ENCODE peak calls at places on chromosomes 4 and X, in seven cellular contexts. L is A549; D is CD8-positive, alpha-beta T cell; B is fibroblast of lung; O is right atrium auricular region; Y is K562; R is kidney. Z is an unnamed sample.

GRCh38 chrX:83845397-83845796 is 15.5 kb upstream of the CYLC1 start:
- DNase-seq in R (no peak), D (no peak), B (peak; percentile 9), Y (peak; percentile 9), O (no peak), L (peak; percentile 33), Z (peak; percentile 78)

GRCh38 chrX:10722804-10723364 is 102.5 kb upstream of the MID1 start:
- DNase-seq in L (peak; percentile 47), B (peak; percentile 79), O (peak; percentile 71), R (no peak), D (no peak), Y (peak; percentile 49), Z (peak; percentile 80)

GRCh38 chr4:20622701-20623100 is 77.6 kb upstream of the PACRGL start:
- DNase-seq in B (no peak), R (no peak), L (no peak), D (no peak), Y (no peak), O (no peak), Z (no peak)

GRCh38 chr4:158371158-158371557 is 150.5 kb upstream of the RXFP1 start:
- DNase-seq in R (no peak), D (no peak), Y (no peak), B (peak; percentile 82), L (peak; percentile 1), O (no peak), Z (peak; percentile 72)

GRCh38 chrX:136577562-136577961 is 45.5 kb downstream of the VGLL1 start:
- DNase-seq in R (no peak), Y (peak; percentile 37), L (peak; percentile 44), B (peak; percentile 55), O (peak; percentile 61), D (peak; percentile 30), Z (peak; percentile 80)

GRCh38 chr4:144782345-144782744 is 136.4 kb downstream of the HHIP start:
- DNase-seq in R (no peak), L (no peak), B (no peak), Y (no peak), O (no peak), D (no peak), Z (peak; percentile 30)

GRCh38 chr4:124334119-124334518 is 378.4 kb downstream of the ANKRD50 start:
- DNase-seq in R (no peak), L (peak; percentile 65), B (peak; percentile 94), O (no peak), D (no peak), Y (peak; percentile 11), Z (peak; percentile 87)

GRCh38 chr4:42281324-42282020 is 115.8 kb upstream of the SHISA3 start:
- DNase-seq in L (no peak), R (no peak), O (no peak), Y (no peak), B (no peak), D (no peak), Z (no peak)

GRCh38 chr4:175951794-175952193 is 113.8 kb upstream of the WDR17 start:
- DNase-seq in L (peak; percentile 37), O (no peak), R (no peak), Y (no peak), B (no peak), D (no peak), Z (no peak)

GRCh38 chrX:98299785-98300184 is 1416.1 kb downstream of the RPA4 start:
- DNase-seq in B (peak; percentile 13), O (no peak), L (peak; percentile 1), R (no peak), D (no peak), Y (no peak), Z (no peak)

GRCh38 chrX:23634181-23634580 is 33.1 kb upstream of the PRDX4 start:
- DNase-seq in D (no peak), L (peak; percentile 8), O (no peak), R (no peak), B (peak; percentile 19), Y (peak; percentile 12), Z (peak; percentile 73)

GRCh38 chrX:18946157-18946556 is 37.8 kb downstream of the PHKA2 start:
- DNase-seq in B (no peak), O (no peak), R (no peak), D (no peak), L (no peak), Y (no peak), Z (no peak)

GRCh38 chrX:47643926-47644325 is 6.4 kb downstream of the ELK1 start:
- DNase-seq in D (no peak), Y (no peak), B (peak; percentile 63), R (no peak), L (peak; percentile 26), O (no peak), Z (no peak)

GRCh38 chrX:109783712-109784109 is 50.7 kb upstream of the ACSL4 start:
- DNase-seq in R (peak; percentile 75), Y (no peak), B (no peak), O (no peak), L (no peak), D (no peak), Z (no peak)

GRCh38 chr4:78691333-78691732 is 84.8 kb upstream of the BMP2K start:
- DNase-seq in R (no peak), L (no peak), O (no peak), Y (peak; percentile 45), D (no peak), B (no peak), Z (peak; percentile 58)

GRCh38 chr4:89166971-89167475 is 55.7 kb downstream of the TIGD2 start:
- DNase-seq in R (no peak), O (no peak), L (no peak), Y (no peak), D (no peak), B (no peak), Z (no peak)

GRCh38 chr4:123870283-123870876 is 473.8 kb downstream of the SPRY1 start:
- DNase-seq in L (no peak), R (no peak), Y (no peak), B (no peak), O (no peak), D (no peak), Z (no peak)

GRCh38 chrX:121642415-121642814 is 595.0 kb downstream of the GLUD2 start:
- DNase-seq in L (no peak), R (no peak), Y (no peak), B (no peak), D (no peak), O (no peak), Z (no peak)

GRCh38 chrX:93319604-93320003 is 353.8 kb downstream of the NAP1L3 start:
- DNase-seq in Y (no peak), O (no peak), R (no peak), B (no peak), D (no peak), L (no peak), Z (no peak)

GRCh38 chrX:23503835-23504539 is 163.3 kb upstream of the PRDX4 start:
- DNase-seq in R (peak; percentile 87), L (peak; percentile 76), D (no peak), B (peak; percentile 73), O (peak; percentile 76), Y (no peak), Z (peak; percentile 88)

GRCh38 chr4:10031663-10032590 is 10.6 kb upstream of the SLC2A9 start:
- DNase-seq in Y (no peak), B (no peak), L (no peak), O (no peak), R (no peak), D (no peak), Z (peak; percentile 50)

GRCh38 chr4:147777456-147778091 is 45.7 kb downstream of the ARHGAP10 start:
- DNase-seq in D (no peak), L (peak; percentile 42), R (no peak), B (no peak), Y (no peak), O (no peak), Z (no peak)

GRCh38 chr4:25075851-25076250 is 45.1 kb upstream of the LGI2 start:
- DNase-seq in Y (no peak), L (no peak), B (no peak), R (no peak), D (no peak), O (no peak), Z (no peak)

GRCh38 chr4:38964942-38965775 is 67.0 kb downstream of the TMEM156 start:
- DNase-seq in L (no peak), R (no peak), B (no peak), O (no peak), D (no peak), Y (no peak), Z (no peak)

GRCh38 chrX:110125435-110125834 is 122.5 kb downstream of the TMEM164 start:
- DNase-seq in Y (no peak), B (peak; percentile 24), L (peak; percentile 20), R (no peak), O (no peak), D (no peak), Z (peak; percentile 36)

GRCh38 chr4:132809298-132810032 is 339.6 kb upstream of the PCDH10 start:
- DNase-seq in Y (no peak), L (no peak), O (no peak), B (no peak), D (no peak), R (no peak), Z (no peak)
- TF ChIP-seq CTCF in Y (no peak), L (no peak), O (no peak), B (no peak), D (no peak), R (no peak), Z (no peak)

GRCh38 chrX:150533863-150534262 is 34.6 kb upstream of the MTM1 start:
- DNase-seq in D (no peak), R (no peak), O (no peak), Y (peak; percentile 35), B (no peak), L (no peak), Z (peak; percentile 21)
- H3K9me3 ChIP-seq in D (no peaks in the 10 kb centered on the region), R (no peaks in the 10 kb centered on the region), O (no peaks in the 10 kb centered on the region), Y (no peaks in the 10 kb centered on the region), B (no peaks in the 10 kb centered on the region), L (peaks cover 7% of the 10 kb centered on the region), Z (peaks cover 3% of the 10 kb centered on the region)

DNA sequence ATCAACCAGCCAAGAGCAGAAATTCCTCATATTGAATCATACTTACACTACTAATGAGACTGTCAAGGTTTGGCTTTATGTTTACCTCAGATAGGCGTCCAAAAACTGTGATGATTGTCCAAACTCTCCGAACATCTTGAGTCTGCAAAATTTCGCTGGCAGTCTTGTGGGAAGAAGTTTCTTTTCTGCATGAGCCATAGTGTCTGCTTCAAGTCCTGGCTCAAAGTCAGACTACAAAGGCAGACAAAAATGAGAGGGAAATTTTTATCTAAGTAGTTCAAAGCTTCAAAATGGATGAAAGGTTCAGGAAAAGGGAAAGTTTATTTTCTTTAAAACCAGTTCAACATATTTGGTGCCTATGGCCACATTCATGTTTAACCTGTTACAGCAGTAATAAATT is 40.7 kb downstream of the PALLD start:
- DNase-seq in D (no peak), B (no peak), L (no peak), Y (no peak), O (no peak), R (no peak), Z (no peak)
- H3K27ac ChIP-seq in D (no peak overlapping the region), B (no peak overlapping the region), L (peak overlapping the region; percentile 89), Y (no peak overlapping the region), O (no peak overlapping the region), R (no peak overlapping the region), Z (no peak overlapping the region)

DNA sequence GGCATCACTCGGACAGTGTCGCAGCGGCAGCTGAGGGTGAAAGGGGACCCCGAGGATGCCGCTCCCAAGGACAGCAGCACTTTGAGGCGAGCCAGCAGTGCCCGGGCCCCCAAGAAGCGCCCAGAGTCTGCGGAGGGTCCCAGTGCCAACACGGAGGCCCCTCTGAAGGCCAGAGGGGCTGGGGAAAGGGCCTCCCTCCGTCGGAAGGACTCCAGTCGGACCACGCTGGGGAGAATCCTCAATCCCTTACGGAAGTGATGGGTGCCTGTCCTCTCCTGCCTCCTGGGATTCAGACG is 40.3 kb downstream of the FHDC1 start:
- DNase-seq in R (no peak), Y (no peak), L (no peak), O (no peak), D (no peak), B (no peak), Z (no peak)
- TF ChIP-seq CTCF in R (no peak), Y (no peak), L (no peak), O (no peak), D (no peak), B (no peak), Z (no peak)

Z was measured in osteoblast.